ENCODE peak calls at places on chromosome 11, in six cellular contexts. One of them, this sample, is unnamed.

GRCh38 chr11:125094731-125095130 is 16.7 kb downstream of the TMEM218 start:
- DNase-seq in K562: no peak
- DNase-seq in GM12878: no peak
- DNase-seq in A549: no peak
- DNase-seq in IMR-90: no peak
- DNase-seq in HepG2: no peak
- DNase-seq in this sample: no peak

GRCh38 chr11:75380245-75380644 is 19.1 kb upstream of the RPS3 start:
- DNase-seq in K562: no peak
- DNase-seq in GM12878: no peak
- DNase-seq in A549: no peak
- DNase-seq in IMR-90: no peak
- DNase-seq in HepG2: no peak
- DNase-seq in this sample: no peak

GRCh38 chr11:12110714-12111481 is 508 bp downstream of the MICAL2 start:
- DNase-seq in IMR-90: no peak
- DNase-seq in GM12878: no peak
- DNase-seq in K562: peak
- DNase-seq in HepG2: no peak
- DNase-seq in A549: no peak
- DNase-seq in this sample: peak

GRCh38 chr11:71298761-71299181 is 46.4 kb upstream of the SHANK2 start:
- DNase-seq in GM12878: no peak
- DNase-seq in A549: peak
- DNase-seq in IMR-90: no peak
- DNase-seq in K562: no peak
- DNase-seq in HepG2: no peak
- DNase-seq in this sample: no peak

GRCh38 chr11:32304521-32304920 is 130.8 kb downstream of the WT1 start:
- DNase-seq in A549: no peak
- DNase-seq in HepG2: no peak
- DNase-seq in GM12878: no peak
- DNase-seq in K562: no peak
- DNase-seq in IMR-90: no peak
- DNase-seq in this sample: no peak

GRCh38 chr11:48170840-48171233 is 45.8 kb upstream of the OR4B1 start:
- DNase-seq in A549: no peak
- DNase-seq in GM12878: no peak
- DNase-seq in HepG2: no peak
- DNase-seq in K562: no peak
- DNase-seq in IMR-90: peak
- DNase-seq in this sample: no peak

GRCh38 chr11:35352107-35352888 is 67.1 kb downstream of the SLC1A2 start:
- DNase-seq in HepG2: no peak
- DNase-seq in IMR-90: peak
- DNase-seq in GM12878: no peak
- DNase-seq in K562: peak
- DNase-seq in A549: no peak
- DNase-seq in this sample: no peak

GRCh38 chr11:75562048-75562835 is at the start of gene SERPINH1:
- DNase-seq in A549: peak
- DNase-seq in K562: peak
- DNase-seq in HepG2: peak
- DNase-seq in GM12878: peak
- DNase-seq in IMR-90: peak
- DNase-seq in this sample: peak

GRCh38 chr11:26626346-26626745 is 54.3 kb upstream of the MUC15 start:
- DNase-seq in A549: peak
- DNase-seq in K562: no peak
- DNase-seq in GM12878: no peak
- DNase-seq in HepG2: no peak
- DNase-seq in IMR-90: no peak
- DNase-seq in this sample: no peak

GRCh38 chr11:4072668-4073285 is 21.8 kb upstream of the RRM1 start:
- DNase-seq in HepG2: peak
- DNase-seq in IMR-90: peak
- DNase-seq in A549: peak
- DNase-seq in GM12878: peak
- DNase-seq in K562: peak
- DNase-seq in this sample: peak

GRCh38 chr11:93921695-93922468 is 71.5 kb upstream of the VSTM5 start:
- DNase-seq in K562: peak
- DNase-seq in IMR-90: peak
- DNase-seq in A549: peak
- DNase-seq in GM12878: peak
- DNase-seq in HepG2: peak
- DNase-seq in this sample: peak

GRCh38 chr11:29217901-29218300 is 798.9 kb downstream of the KCNA4 start:
- DNase-seq in GM12878: no peak
- DNase-seq in HepG2: no peak
- DNase-seq in A549: no peak
- DNase-seq in K562: no peak
- DNase-seq in IMR-90: no peak
- DNase-seq in this sample: no peak

GRCh38 chr11:80144932-80145612 is 704.2 kb upstream of the TENM4 start:
- DNase-seq in HepG2: no peak
- DNase-seq in A549: no peak
- DNase-seq in K562: no peak
- DNase-seq in IMR-90: no peak
- DNase-seq in GM12878: no peak
- DNase-seq in this sample: no peak

DNA sequence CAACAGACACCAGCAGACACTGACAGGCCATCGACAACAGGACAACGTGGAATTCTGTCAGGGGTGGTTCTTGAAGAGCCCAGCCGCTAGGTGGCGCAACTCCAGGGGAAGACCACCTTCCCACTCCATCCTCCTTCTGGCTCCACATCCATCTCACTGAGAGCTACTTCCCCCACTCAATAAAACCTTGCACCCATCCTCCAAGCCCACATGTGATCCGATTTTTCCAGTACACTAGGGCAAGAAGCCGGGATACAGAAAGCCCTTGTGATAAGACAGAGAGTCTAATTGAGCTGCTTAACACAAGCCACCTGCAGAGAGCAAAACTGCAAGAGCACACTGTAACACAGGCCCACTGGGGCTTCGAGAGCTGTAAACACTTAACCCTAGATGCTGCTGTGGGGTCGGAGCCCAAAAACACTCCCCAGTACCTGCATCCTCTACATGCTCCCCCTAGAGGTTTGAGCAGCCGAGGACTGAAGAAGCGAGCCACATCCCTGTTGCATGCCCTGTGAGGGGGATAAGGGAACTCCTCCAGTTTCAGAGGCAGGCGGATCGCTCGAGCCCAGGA is 11.5 kb upstream of the RAB39A start:
- DNase-seq in HepG2: peak
- DNase-seq in K562: peak
- DNase-seq in A549: no peak
- DNase-seq in GM12878: no peak
- DNase-seq in IMR-90: no peak
- DNase-seq in this sample: peak
- TF ChIP-seq BHLHE40 in HepG2: no peak
- TF ChIP-seq BHLHE40 in K562: no peak
- TF ChIP-seq BHLHE40 in A549: no peak
- TF ChIP-seq BHLHE40 in GM12878: no peak
- TF ChIP-seq BHLHE40 in IMR-90: no peak
- TF ChIP-seq BHLHE40 in this sample: no peak

GRCh38 chr11:85752890-85753581 is 57.9 kb downstream of the SYTL2 start:
- DNase-seq in HepG2: no peak
- DNase-seq in IMR-90: no peak
- DNase-seq in K562: no peak
- DNase-seq in GM12878: no peak
- DNase-seq in A549: no peak
- DNase-seq in this sample: no peak
- TF ChIP-seq BHLHE40 in HepG2: no peak
- TF ChIP-seq BHLHE40 in IMR-90: no peak
- TF ChIP-seq BHLHE40 in K562: no peak
- TF ChIP-seq BHLHE40 in GM12878: no peak
- TF ChIP-seq BHLHE40 in A549: no peak
- TF ChIP-seq BHLHE40 in this sample: no peak

GRCh38 chr11:134640971-134641968 is 229.2 kb upstream of the B3GAT1 start:
- DNase-seq in A549: no peak
- DNase-seq in HepG2: no peak
- DNase-seq in GM12878: no peak
- DNase-seq in IMR-90: no peak
- DNase-seq in K562: no peak
- DNase-seq in this sample: no peak

GRCh38 chr11:134639586-134640330 is 227.7 kb upstream of the B3GAT1 start:
- DNase-seq in K562: peak
- DNase-seq in GM12878: no peak
- DNase-seq in IMR-90: no peak
- DNase-seq in A549: no peak
- DNase-seq in HepG2: no peak
- DNase-seq in this sample: no peak

GRCh38 chr11:134637091-134638015 is 225.3 kb upstream of the B3GAT1 start:
- DNase-seq in A549: no peak
- DNase-seq in HepG2: no peak
- DNase-seq in IMR-90: no peak
- DNase-seq in GM12878: no peak
- DNase-seq in K562: no peak
- DNase-seq in this sample: no peak

GRCh38 chr11:134640536-134640935 is 228.5 kb upstream of the B3GAT1 start:
- DNase-seq in A549: no peak
- DNase-seq in GM12878: no peak
- DNase-seq in K562: no peak
- DNase-seq in IMR-90: no peak
- DNase-seq in HepG2: no peak
- DNase-seq in this sample: no peak

GRCh38 chr11:134638796-134639540 is 226.9 kb upstream of the B3GAT1 start:
- DNase-seq in HepG2: no peak
- DNase-seq in K562: no peak
- DNase-seq in GM12878: no peak
- DNase-seq in A549: no peak
- DNase-seq in IMR-90: no peak
- DNase-seq in this sample: no peak
- TF ChIP-seq BHLHE40 in HepG2: no peak
- TF ChIP-seq BHLHE40 in K562: no peak
- TF ChIP-seq BHLHE40 in GM12878: no peak
- TF ChIP-seq BHLHE40 in A549: no peak
- TF ChIP-seq BHLHE40 in IMR-90: no peak
- TF ChIP-seq BHLHE40 in this sample: no peak

DNA sequence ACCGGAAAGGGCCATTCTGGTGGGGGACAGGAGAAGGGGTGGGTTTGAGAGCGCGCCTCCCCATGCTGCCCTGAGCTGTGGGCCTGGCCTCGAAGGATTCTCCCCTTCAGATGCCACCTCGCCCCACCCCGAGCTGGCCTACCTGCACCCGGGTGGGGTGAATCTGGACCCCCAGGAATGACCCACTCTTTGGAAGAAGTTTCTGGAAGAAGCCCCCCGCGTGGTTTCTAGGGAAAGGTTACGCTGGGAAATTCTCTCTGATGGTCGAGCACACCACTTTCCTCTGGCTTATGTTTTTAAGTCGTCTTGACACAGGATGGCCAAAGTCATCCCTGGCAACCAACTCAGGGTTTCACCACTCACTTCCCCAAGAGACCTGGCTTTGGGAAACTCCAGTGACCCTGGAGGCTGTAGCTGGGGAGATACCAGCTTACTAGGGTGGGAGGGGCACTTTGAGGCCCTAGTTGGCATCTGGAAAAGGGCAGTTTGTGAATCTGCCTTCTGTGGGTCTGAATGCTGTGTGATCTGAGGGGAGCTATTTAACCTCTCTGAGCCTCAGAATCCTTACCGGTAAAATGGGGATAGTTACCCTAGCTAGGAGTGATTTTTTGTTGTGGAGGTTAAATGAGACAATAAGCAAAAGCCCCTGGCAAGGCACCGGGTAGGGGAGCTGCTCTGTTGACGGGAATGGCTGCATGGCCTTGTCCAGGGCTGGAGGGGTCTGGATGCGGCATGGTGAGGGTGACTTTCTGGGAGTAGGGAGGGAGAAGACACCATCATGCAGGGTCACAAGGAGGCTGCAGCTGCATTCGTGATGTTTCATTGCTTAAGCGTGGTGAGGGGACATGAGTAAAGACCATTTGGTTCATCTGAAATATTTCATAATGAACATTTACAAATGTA is 45.3 kb upstream of the ACCSL start:
- DNase-seq in HepG2: no peak
- DNase-seq in GM12878: no peak
- DNase-seq in K562: no peak
- DNase-seq in A549: no peak
- DNase-seq in IMR-90: no peak
- DNase-seq in this sample: no peak
- TF ChIP-seq BHLHE40 in HepG2: no peak
- TF ChIP-seq BHLHE40 in GM12878: no peak
- TF ChIP-seq BHLHE40 in K562: no peak
- TF ChIP-seq BHLHE40 in A549: no peak
- TF ChIP-seq BHLHE40 in IMR-90: no peak
- TF ChIP-seq BHLHE40 in this sample: no peak

DNA sequence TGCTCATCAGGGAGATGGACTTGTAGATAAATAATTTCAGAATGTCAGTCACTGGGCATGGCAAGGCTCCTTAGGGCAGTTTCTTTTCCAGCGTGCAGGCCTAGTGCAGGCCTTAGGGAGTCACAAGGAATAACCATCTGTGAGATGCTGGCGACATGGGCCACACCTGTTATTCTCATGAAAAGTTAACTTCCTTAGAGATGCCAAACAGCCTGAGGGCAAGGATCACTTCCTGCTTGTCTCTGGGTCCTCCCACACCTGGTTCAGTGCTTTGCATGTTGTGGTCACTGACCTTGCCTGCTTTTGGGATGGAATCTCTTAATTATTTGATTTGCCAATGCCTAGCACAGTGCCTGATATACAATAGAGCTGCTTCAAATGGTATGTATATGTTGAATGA is 70.6 kb downstream of the ST3GAL4 start:
- DNase-seq in GM12878: no peak
- DNase-seq in A549: no peak
- DNase-seq in HepG2: no peak
- DNase-seq in K562: no peak
- DNase-seq in IMR-90: no peak
- DNase-seq in this sample: no peak
- TF ChIP-seq BHLHE40 in GM12878: no peak
- TF ChIP-seq BHLHE40 in A549: no peak
- TF ChIP-seq BHLHE40 in HepG2: no peak
- TF ChIP-seq BHLHE40 in K562: no peak
- TF ChIP-seq BHLHE40 in IMR-90: no peak
- TF ChIP-seq BHLHE40 in this sample: no peak